ENCODE peak calls at places on chromosome 20, in seven cellular contexts. One of them, this sample, is unnamed. For H3K27me3, the result is how much of the 10 kb centered on the place peaks cover.

GRCh38 chr20:47941869-47942268 is 156.6 kb upstream of the SULF2 start:
- DNase-seq in iPS DF 6.9: no peak
- DNase-seq in HepG2: no peak
- DNase-seq in GM12878: no peak
- DNase-seq in Caco-2: no peak
- DNase-seq in colonic mucosa: no peak
- DNase-seq in DND-41: no peak
- DNase-seq in this sample: no peak

GRCh38 chr20:34643919-34644318 is 33.0 kb downstream of the PIGU start:
- DNase-seq in iPS DF 6.9: no peak
- DNase-seq in Caco-2: no peak
- DNase-seq in HepG2: no peak
- DNase-seq in DND-41: no peak
- DNase-seq in colonic mucosa: no peak
- DNase-seq in GM12878: no peak
- DNase-seq in this sample: peak

GRCh38 chr20:19806806-19807691 is 49.0 kb downstream of the RIN2 start:
- DNase-seq in HepG2: no peak
- DNase-seq in GM12878: no peak
- DNase-seq in colonic mucosa: no peak
- DNase-seq in Caco-2: no peak
- DNase-seq in DND-41: no peak
- DNase-seq in iPS DF 6.9: no peak
- DNase-seq in this sample: no peak

GRCh38 chr20:419556-420168 is 11.6 kb downstream of the RBCK1 start:
- DNase-seq in iPS DF 6.9: no peak
- DNase-seq in DND-41: no peak
- DNase-seq in GM12878: no peak
- DNase-seq in colonic mucosa: peak
- DNase-seq in Caco-2: no peak
- DNase-seq in HepG2: no peak
- DNase-seq in this sample: no peak

GRCh38 chr20:38430679-38431325 is 4.3 kb downstream of the SNHG17 start:
- DNase-seq in GM12878: no peak
- DNase-seq in Caco-2: no peak
- DNase-seq in DND-41: no peak
- DNase-seq in colonic mucosa: no peak
- DNase-seq in iPS DF 6.9: no peak
- DNase-seq in HepG2: no peak
- DNase-seq in this sample: no peak

GRCh38 chr20:4869290-4870193 is 131.8 kb downstream of the SLC23A2 start:
- DNase-seq in DND-41: no peak
- DNase-seq in GM12878: no peak
- DNase-seq in HepG2: no peak
- DNase-seq in colonic mucosa: peak
- DNase-seq in Caco-2: no peak
- DNase-seq in iPS DF 6.9: no peak
- DNase-seq in this sample: no peak

GRCh38 chr20:25127761-25128537 is 46.0 kb upstream of the VSX1 start:
- DNase-seq in GM12878: no peak
- DNase-seq in colonic mucosa: no peak
- DNase-seq in DND-41: no peak
- DNase-seq in HepG2: no peak
- DNase-seq in iPS DF 6.9: no peak
- DNase-seq in Caco-2: no peak
- DNase-seq in this sample: no peak

GRCh38 chr20:8128291-8129046 is 3.6 kb upstream of the PLCB1 start:
- DNase-seq in GM12878: no peak
- DNase-seq in DND-41: no peak
- DNase-seq in Caco-2: no peak
- DNase-seq in iPS DF 6.9: no peak
- DNase-seq in HepG2: no peak
- DNase-seq in colonic mucosa: no peak
- DNase-seq in this sample: no peak

GRCh38 chr20:20594171-20594530 is 118.3 kb downstream of the RALGAPA2 start:
- DNase-seq in DND-41: no peak
- DNase-seq in HepG2: peak
- DNase-seq in colonic mucosa: no peak
- DNase-seq in Caco-2: no peak
- DNase-seq in iPS DF 6.9: no peak
- DNase-seq in GM12878: no peak
- DNase-seq in this sample: peak

GRCh38 chr20:25481918-25482253 is 74.4 kb downstream of the GINS1 start:
- DNase-seq in Caco-2: no peak
- DNase-seq in DND-41: no peak
- DNase-seq in colonic mucosa: no peak
- DNase-seq in HepG2: no peak
- DNase-seq in GM12878: no peak
- DNase-seq in iPS DF 6.9: no peak
- DNase-seq in this sample: no peak

GRCh38 chr20:46049190-46049589 is 20.2 kb downstream of the SLC12A5 start:
- DNase-seq in Caco-2: no peak
- DNase-seq in DND-41: no peak
- DNase-seq in colonic mucosa: no peak
- DNase-seq in GM12878: no peak
- DNase-seq in HepG2: no peak
- DNase-seq in iPS DF 6.9: no peak
- DNase-seq in this sample: no peak
- H3K27me3 ChIP-seq in Caco-2: under half
- H3K27me3 ChIP-seq in DND-41: under half
- H3K27me3 ChIP-seq in colonic mucosa: under half
- H3K27me3 ChIP-seq in GM12878: under half
- H3K27me3 ChIP-seq in HepG2: under half
- H3K27me3 ChIP-seq in iPS DF 6.9: under half
- H3K27me3 ChIP-seq in this sample: under half

DNA sequence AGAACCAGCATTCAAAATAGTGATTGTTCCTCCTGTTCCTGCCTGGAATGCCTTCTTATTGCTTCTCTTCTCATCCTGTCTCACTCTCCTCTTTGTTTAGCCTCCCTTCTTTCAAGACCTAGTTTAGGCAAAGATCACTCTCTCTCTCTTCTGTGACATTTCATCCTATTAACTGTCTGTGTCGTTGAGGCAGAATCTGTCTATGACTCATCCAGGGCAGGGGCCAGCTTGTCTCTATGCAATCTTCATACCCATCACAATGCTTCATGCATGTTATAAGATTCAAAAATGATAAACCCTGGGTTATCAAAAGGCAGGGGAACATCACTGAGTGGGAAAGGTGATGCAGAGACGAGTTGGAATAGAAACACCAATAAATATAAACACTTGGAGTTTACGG is 32.2 kb upstream of the FOXA2 start:
- DNase-seq in colonic mucosa: no peak
- DNase-seq in GM12878: no peak
- DNase-seq in Caco-2: no peak
- DNase-seq in DND-41: no peak
- DNase-seq in iPS DF 6.9: no peak
- DNase-seq in HepG2: no peak
- DNase-seq in this sample: no peak
- H3K27me3 ChIP-seq in colonic mucosa: under half
- H3K27me3 ChIP-seq in GM12878: under half
- H3K27me3 ChIP-seq in Caco-2: under half
- H3K27me3 ChIP-seq in DND-41: under half
- H3K27me3 ChIP-seq in iPS DF 6.9: under half
- H3K27me3 ChIP-seq in HepG2: under half
- H3K27me3 ChIP-seq in this sample: under half

DNA sequence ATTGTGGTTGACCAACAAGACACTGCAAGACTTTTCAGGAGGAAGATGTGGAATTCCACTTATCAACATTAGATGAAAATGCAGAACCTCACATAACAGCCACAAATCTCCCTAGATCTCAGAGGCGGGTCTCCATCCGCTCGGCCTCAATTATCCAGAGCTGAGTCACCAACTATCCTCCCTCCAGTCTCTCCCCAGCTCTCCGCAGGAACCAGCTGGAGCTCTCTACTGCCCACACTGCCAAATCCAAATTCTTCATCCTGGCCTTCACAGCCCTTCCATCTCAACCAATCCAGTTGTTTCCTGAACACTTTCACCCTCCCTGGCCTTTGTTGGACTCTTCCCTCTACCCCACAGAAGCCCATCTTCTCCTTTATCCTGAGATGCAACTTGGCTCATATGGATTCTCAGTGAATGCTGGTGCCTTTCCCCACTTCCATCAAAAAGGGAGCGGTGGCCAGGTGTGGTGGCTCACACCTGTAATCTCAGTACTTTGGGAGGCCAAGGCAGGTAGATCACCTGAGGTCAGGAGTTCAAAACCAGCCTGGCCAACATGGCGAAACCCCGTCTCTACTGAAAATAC is 3.5 kb upstream of the TGIF2 start:
- DNase-seq in Caco-2: no peak
- DNase-seq in DND-41: no peak
- DNase-seq in iPS DF 6.9: no peak
- DNase-seq in GM12878: no peak
- DNase-seq in colonic mucosa: no peak
- DNase-seq in HepG2: no peak
- DNase-seq in this sample: no peak
- H3K27me3 ChIP-seq in Caco-2: under half
- H3K27me3 ChIP-seq in DND-41: under half
- H3K27me3 ChIP-seq in iPS DF 6.9: under half
- H3K27me3 ChIP-seq in GM12878: under half
- H3K27me3 ChIP-seq in colonic mucosa: under half
- H3K27me3 ChIP-seq in HepG2: under half
- H3K27me3 ChIP-seq in this sample: under half

DNA sequence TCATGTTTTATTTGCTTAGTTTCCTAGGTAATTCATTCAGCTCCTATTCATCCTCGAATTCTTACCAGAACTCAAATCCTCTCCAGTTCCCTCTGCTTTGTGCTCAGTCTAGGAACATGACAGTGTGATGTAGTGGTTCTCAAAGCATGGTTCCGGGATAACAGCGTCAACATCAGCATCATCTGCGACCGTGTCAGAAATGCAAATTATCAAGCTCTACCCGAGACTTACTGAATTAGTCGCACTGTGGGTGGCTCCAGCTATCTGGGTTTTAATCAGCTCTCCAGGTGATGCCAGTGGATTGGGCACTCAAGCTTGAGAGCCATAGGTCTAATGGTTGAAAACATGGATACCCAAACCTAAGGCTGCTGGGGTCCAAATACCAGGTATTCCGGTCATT is 7.7 kb upstream of the STK35 start:
- DNase-seq in iPS DF 6.9: no peak
- DNase-seq in DND-41: no peak
- DNase-seq in colonic mucosa: no peak
- DNase-seq in HepG2: no peak
- DNase-seq in GM12878: no peak
- DNase-seq in Caco-2: no peak
- DNase-seq in this sample: peak
- H3K27me3 ChIP-seq in iPS DF 6.9: under half
- H3K27me3 ChIP-seq in DND-41: under half
- H3K27me3 ChIP-seq in colonic mucosa: under half
- H3K27me3 ChIP-seq in HepG2: under half
- H3K27me3 ChIP-seq in GM12878: under half
- H3K27me3 ChIP-seq in Caco-2: under half
- H3K27me3 ChIP-seq in this sample: under half

DNA sequence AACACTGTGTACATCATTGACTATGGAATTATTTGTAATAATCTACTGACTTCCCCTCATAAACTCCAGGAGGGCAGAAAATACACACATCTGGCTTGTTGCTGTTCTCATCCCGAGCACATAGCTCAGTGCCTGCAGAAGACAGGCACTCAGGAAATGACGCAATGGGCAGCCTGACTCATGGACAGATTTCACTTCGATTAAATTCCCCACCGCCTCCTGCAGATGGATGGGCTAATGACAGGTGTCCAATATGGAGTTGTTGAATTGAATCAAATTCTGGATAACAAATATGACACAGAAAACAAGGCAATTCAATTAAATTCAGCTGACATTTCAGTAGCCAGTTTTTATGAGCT is 9.1 kb downstream of the ANKRD60 start:
- DNase-seq in GM12878: no peak
- DNase-seq in Caco-2: peak
- DNase-seq in colonic mucosa: no peak
- DNase-seq in HepG2: no peak
- DNase-seq in iPS DF 6.9: no peak
- DNase-seq in DND-41: no peak
- DNase-seq in this sample: no peak
- H3K27me3 ChIP-seq in GM12878: under half
- H3K27me3 ChIP-seq in Caco-2: under half
- H3K27me3 ChIP-seq in colonic mucosa: under half
- H3K27me3 ChIP-seq in HepG2: under half
- H3K27me3 ChIP-seq in iPS DF 6.9: under half
- H3K27me3 ChIP-seq in DND-41: under half
- H3K27me3 ChIP-seq in this sample: under half

GRCh38 chr20:64105846-64106434 is 1.4 kb downstream of the NPBWR2 start:
- DNase-seq in Caco-2: peak
- DNase-seq in iPS DF 6.9: no peak
- DNase-seq in DND-41: no peak
- DNase-seq in colonic mucosa: no peak
- DNase-seq in HepG2: no peak
- DNase-seq in GM12878: no peak
- DNase-seq in this sample: no peak

GRCh38 chr20:64103871-64104666 is 3.3 kb downstream of the NPBWR2 start:
- DNase-seq in colonic mucosa: no peak
- DNase-seq in DND-41: no peak
- DNase-seq in GM12878: no peak
- DNase-seq in Caco-2: peak
- DNase-seq in HepG2: no peak
- DNase-seq in iPS DF 6.9: no peak
- DNase-seq in this sample: no peak

GRCh38 chr20:64106435-64106961 is 867 bp downstream of the NPBWR2 start:
- DNase-seq in GM12878: no peak
- DNase-seq in iPS DF 6.9: no peak
- DNase-seq in Caco-2: peak
- DNase-seq in colonic mucosa: no peak
- DNase-seq in HepG2: no peak
- DNase-seq in DND-41: no peak
- DNase-seq in this sample: no peak

GRCh38 chr20:64102647-64103354 is 4.6 kb downstream of the NPBWR2 start:
- DNase-seq in Caco-2: peak
- DNase-seq in DND-41: no peak
- DNase-seq in GM12878: no peak
- DNase-seq in HepG2: no peak
- DNase-seq in iPS DF 6.9: no peak
- DNase-seq in colonic mucosa: no peak
- DNase-seq in this sample: no peak

GRCh38 chr20:64104667-64105451 is 2.5 kb downstream of the NPBWR2 start:
- DNase-seq in Caco-2: peak
- DNase-seq in iPS DF 6.9: no peak
- DNase-seq in GM12878: no peak
- DNase-seq in DND-41: no peak
- DNase-seq in colonic mucosa: no peak
- DNase-seq in HepG2: no peak
- DNase-seq in this sample: no peak
- H3K27me3 ChIP-seq in Caco-2: under half
- H3K27me3 ChIP-seq in iPS DF 6.9: under half
- H3K27me3 ChIP-seq in GM12878: under half
- H3K27me3 ChIP-seq in DND-41: under half
- H3K27me3 ChIP-seq in colonic mucosa: under half
- H3K27me3 ChIP-seq in HepG2: under half
- H3K27me3 ChIP-seq in this sample: under half

GRCh38 chr20:46307999-46308257 is 370 bp downstream of the CDH22 start:
- DNase-seq in iPS DF 6.9: no peak
- DNase-seq in Caco-2: no peak
- DNase-seq in GM12878: no peak
- DNase-seq in HepG2: no peak
- DNase-seq in colonic mucosa: no peak
- DNase-seq in DND-41: no peak
- DNase-seq in this sample: no peak
- H3K27me3 ChIP-seq in iPS DF 6.9: under half
- H3K27me3 ChIP-seq in Caco-2: under half
- H3K27me3 ChIP-seq in GM12878: under half
- H3K27me3 ChIP-seq in HepG2: under half
- H3K27me3 ChIP-seq in colonic mucosa: half or more
- H3K27me3 ChIP-seq in DND-41: under half
- H3K27me3 ChIP-seq in this sample: under half